ENCODE peak calls at places on chromosomes 4 and X, in four cellular contexts. One of them, this sample, is unnamed.

GRCh38 chrX:147832707-147833348 is 78.9 kb upstream of the FMR1 start:
- DNase-seq in Karpas-422: no peak
- DNase-seq in HCT116: no peak
- DNase-seq in SK-N-SH: no peak
- DNase-seq in this sample: no peak

GRCh38 chr4:72568959-72569718 is at the start of gene ADAMTS3:
- DNase-seq in Karpas-422: no peak
- DNase-seq in HCT116: no peak
- DNase-seq in SK-N-SH: peak; percentile 89
- DNase-seq in this sample: peak; percentile 85

GRCh38 chr4:133802741-133803140 is 398.8 kb downstream of the PABPC4L start:
- DNase-seq in Karpas-422: no peak
- DNase-seq in HCT116: no peak
- DNase-seq in SK-N-SH: no peak
- DNase-seq in this sample: no peak

GRCh38 chrX:41677661-41678060 is 11.1 kb upstream of the GPR34 start:
- DNase-seq in Karpas-422: no peak
- DNase-seq in HCT116: no peak
- DNase-seq in SK-N-SH: no peak
- DNase-seq in this sample: no peak

GRCh38 chr4:48490680-48491513 is 845 bp downstream of the ZAR1 start:
- DNase-seq in Karpas-422: no peak
- DNase-seq in HCT116: no peak
- DNase-seq in SK-N-SH: no peak
- DNase-seq in this sample: peak; percentile 8

GRCh38 chr4:153207561-153207960 is 3.3 kb downstream of the TRIM2 start:
- DNase-seq in Karpas-422: no peak
- DNase-seq in HCT116: no peak
- DNase-seq in SK-N-SH: peak; percentile 51
- DNase-seq in this sample: peak; percentile 67

GRCh38 chrX:20362268-20363002 is 95.7 kb upstream of the RPS6KA3 start:
- DNase-seq in Karpas-422: no peak
- DNase-seq in HCT116: no peak
- DNase-seq in SK-N-SH: no peak
- DNase-seq in this sample: peak; percentile 63

GRCh38 chrX:12648995-12649394 is 142.2 kb upstream of the PRPS2 start:
- DNase-seq in Karpas-422: no peak
- DNase-seq in HCT116: no peak
- DNase-seq in SK-N-SH: no peak
- DNase-seq in this sample: no peak

GRCh38 chrX:153460826-153461225 is 9.6 kb downstream of the HAUS7 start:
- DNase-seq in Karpas-422: peak; percentile 86
- DNase-seq in HCT116: no peak
- DNase-seq in SK-N-SH: peak; percentile 83
- DNase-seq in this sample: peak; percentile 57

GRCh38 chr4:20176881-20177280 is 74.8 kb upstream of the SLIT2 start:
- DNase-seq in Karpas-422: no peak
- DNase-seq in HCT116: no peak
- DNase-seq in SK-N-SH: no peak
- DNase-seq in this sample: no peak

GRCh38 chrX:1002611-1003010 is 209.8 kb downstream of the CRLF2 start:
- DNase-seq in Karpas-422: no peak
- DNase-seq in HCT116: no peak
- DNase-seq in SK-N-SH: no peak
- DNase-seq in this sample: no peak

GRCh38 chr4:66091801-66092200 is 421.5 kb upstream of the EPHA5 start:
- DNase-seq in Karpas-422: no peak
- DNase-seq in HCT116: no peak
- DNase-seq in SK-N-SH: no peak
- DNase-seq in this sample: no peak

GRCh38 chr4:156889616-156890594 is 81.7 kb downstream of the PDGFC start:
- DNase-seq in Karpas-422: no peak
- DNase-seq in HCT116: no peak
- DNase-seq in SK-N-SH: no peak
- DNase-seq in this sample: no peak

GRCh38 chr4:2961411-2962098 is 1.7 kb downstream of the NOP14 start:
- DNase-seq in Karpas-422: no peak
- DNase-seq in HCT116: no peak
- DNase-seq in SK-N-SH: peak; percentile 44
- DNase-seq in this sample: no peak

GRCh38 chr4:13985824-13986223 is 358.3 kb upstream of the BOD1L1 start:
- DNase-seq in Karpas-422: no peak
- DNase-seq in HCT116: no peak
- DNase-seq in SK-N-SH: no peak
- DNase-seq in this sample: no peak

GRCh38 chr4:53706422-53707032 is 115.2 kb upstream of the LNX1 start:
- DNase-seq in Karpas-422: peak; percentile 88
- DNase-seq in HCT116: peak; percentile 34
- DNase-seq in SK-N-SH: peak; percentile 8
- DNase-seq in this sample: peak; percentile 61

GRCh38 chr4:78876568-78877320 is 62.5 kb downstream of the PAQR3 start:
- DNase-seq in Karpas-422: no peak
- DNase-seq in HCT116: no peak
- DNase-seq in SK-N-SH: no peak
- DNase-seq in this sample: no peak

GRCh38 chrX:2610246-2611170 is 80.6 kb upstream of the CD99 start:
- DNase-seq in Karpas-422: peak; percentile 42
- DNase-seq in HCT116: no peak
- DNase-seq in SK-N-SH: no peak
- DNase-seq in this sample: peak; percentile 17

GRCh38 chrX:44223150-44223549 is 120.3 kb downstream of the EFHC2 start:
- DNase-seq in Karpas-422: no peak
- DNase-seq in HCT116: peak; percentile 16
- DNase-seq in SK-N-SH: no peak
- DNase-seq in this sample: no peak

GRCh38 chr4:106478152-106478551 is 109.6 kb upstream of the GIMD1 start:
- DNase-seq in Karpas-422: no peak
- DNase-seq in HCT116: no peak
- DNase-seq in SK-N-SH: no peak
- DNase-seq in this sample: no peak

GRCh38 chr4:85747871-85748491 is 273.0 kb downstream of the ARHGAP24 start:
- DNase-seq in Karpas-422: peak; percentile 90
- DNase-seq in HCT116: peak; percentile 73
- DNase-seq in SK-N-SH: peak; percentile 44
- DNase-seq in this sample: peak; percentile 85

GRCh38 chr4:34644716-34645115 is 1599.6 kb downstream of the ARAP2 start:
- DNase-seq in Karpas-422: no peak
- DNase-seq in HCT116: no peak
- DNase-seq in SK-N-SH: no peak
- DNase-seq in this sample: no peak

GRCh38 chrX:75781618-75782017 is 3.4 kb downstream of the MAGEE2 start:
- DNase-seq in Karpas-422: no peak
- DNase-seq in HCT116: no peak
- DNase-seq in SK-N-SH: peak; percentile 34
- DNase-seq in this sample: no peak

GRCh38 chr4:98485816-98486355 is 172.5 kb downstream of the TSPAN5 start:
- DNase-seq in Karpas-422: no peak
- DNase-seq in HCT116: no peak
- DNase-seq in SK-N-SH: no peak
- DNase-seq in this sample: no peak

GRCh38 chrX:109855501-109855900 is 122.4 kb upstream of the ACSL4 start:
- DNase-seq in Karpas-422: peak; percentile 47
- DNase-seq in HCT116: no peak
- DNase-seq in SK-N-SH: no peak
- DNase-seq in this sample: no peak

GRCh38 chr4:73435984-73436383 is at the start of gene AFP:
- DNase-seq in Karpas-422: no peak
- DNase-seq in HCT116: no peak
- DNase-seq in SK-N-SH: no peak
- DNase-seq in this sample: no peak

GRCh38 chrX:49053223-49054072 is 5.4 kb upstream of the CCDC120 start:
- DNase-seq in Karpas-422: no peak
- DNase-seq in HCT116: no peak
- DNase-seq in SK-N-SH: peak; percentile 90
- DNase-seq in this sample: peak; percentile 86

GRCh38 chr4:3223986-3224748 is 24.8 kb upstream of the MSANTD1 start:
- DNase-seq in Karpas-422: no peak
- DNase-seq in HCT116: no peak
- DNase-seq in SK-N-SH: no peak
- DNase-seq in this sample: no peak

GRCh38 chr4:158172196-158172557 is 648 bp downstream of the GASK1B start:
- DNase-seq in Karpas-422: no peak
- DNase-seq in HCT116: no peak
- DNase-seq in SK-N-SH: no peak
- DNase-seq in this sample: no peak

GRCh38 chr4:102819588-102820365 is 7.6 kb downstream of the UBE2D3 start:
- DNase-seq in Karpas-422: no peak
- DNase-seq in HCT116: no peak
- DNase-seq in SK-N-SH: no peak
- DNase-seq in this sample: no peak

GRCh38 chrX:101691823-101692222 is 32.2 kb upstream of the ARMCX2 start:
- DNase-seq in Karpas-422: no peak
- DNase-seq in HCT116: no peak
- DNase-seq in SK-N-SH: no peak
- DNase-seq in this sample: no peak

GRCh38 chr4:150232029-150232428 is 153.8 kb downstream of the DCLK2 start:
- DNase-seq in Karpas-422: no peak
- DNase-seq in HCT116: no peak
- DNase-seq in SK-N-SH: no peak
- DNase-seq in this sample: no peak

GRCh38 chrX:77160301-77160700 is 286.9 kb upstream of the FGF16 start:
- DNase-seq in Karpas-422: peak; percentile 77
- DNase-seq in HCT116: no peak
- DNase-seq in SK-N-SH: no peak
- DNase-seq in this sample: no peak

GRCh38 chrX:154714925-154715324 is 36.0 kb downstream of the GAB3 start:
- DNase-seq in Karpas-422: peak; percentile 86
- DNase-seq in HCT116: peak; percentile 23
- DNase-seq in SK-N-SH: peak; percentile 63
- DNase-seq in this sample: peak; percentile 41

GRCh38 chrX:72716766-72717165 is 2.7 kb upstream of the PHKA1 start:
- DNase-seq in Karpas-422: no peak
- DNase-seq in HCT116: no peak
- DNase-seq in SK-N-SH: no peak
- DNase-seq in this sample: no peak

GRCh38 chr4:10684631-10685030 is at the start of gene CLNK:
- DNase-seq in Karpas-422: no peak
- DNase-seq in HCT116: no peak
- DNase-seq in SK-N-SH: no peak
- DNase-seq in this sample: no peak

DNA sequence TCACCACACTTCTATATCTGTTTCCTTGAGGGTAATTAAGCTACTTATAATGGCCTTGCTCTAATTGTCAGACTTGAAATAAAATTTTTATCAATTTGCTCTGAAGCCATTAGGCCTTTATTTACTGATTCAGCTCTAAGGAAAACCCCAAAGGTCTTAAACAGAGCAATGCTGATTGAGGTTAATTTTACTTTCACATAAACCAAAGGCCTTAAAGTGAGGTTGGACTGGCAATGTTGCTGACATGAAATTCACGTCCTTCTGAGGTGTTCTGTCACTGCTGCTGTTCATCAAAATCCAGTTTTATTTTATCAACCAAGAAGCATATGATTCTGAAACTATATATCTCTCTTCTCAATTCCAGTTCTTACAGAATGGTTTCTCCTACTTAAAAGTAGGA is 21.7 kb upstream of the GPRIN3 start:
- DNase-seq in Karpas-422: no peak
- DNase-seq in HCT116: no peak
- DNase-seq in SK-N-SH: no peak
- DNase-seq in this sample: no peak
- H3K9me2 ChIP-seq in Karpas-422: no peaks in the 10 kb centered on the region
- H3K9me2 ChIP-seq in HCT116: no peaks in the 10 kb centered on the region
- H3K9me2 ChIP-seq in SK-N-SH: no peaks in the 10 kb centered on the region
- H3K9me2 ChIP-seq in this sample: no peaks in the 10 kb centered on the region

GRCh38 chr4:164312671-164313070 is 441.3 kb upstream of the SMIM31 start:
- DNase-seq in Karpas-422: no peak
- DNase-seq in HCT116: no peak
- DNase-seq in SK-N-SH: no peak
- DNase-seq in this sample: no peak
- H3K9me2 ChIP-seq in Karpas-422: no peaks in the 10 kb centered on the region
- H3K9me2 ChIP-seq in HCT116: no peaks in the 10 kb centered on the region
- H3K9me2 ChIP-seq in SK-N-SH: no peaks in the 10 kb centered on the region
- H3K9me2 ChIP-seq in this sample: no peaks in the 10 kb centered on the region

DNA sequence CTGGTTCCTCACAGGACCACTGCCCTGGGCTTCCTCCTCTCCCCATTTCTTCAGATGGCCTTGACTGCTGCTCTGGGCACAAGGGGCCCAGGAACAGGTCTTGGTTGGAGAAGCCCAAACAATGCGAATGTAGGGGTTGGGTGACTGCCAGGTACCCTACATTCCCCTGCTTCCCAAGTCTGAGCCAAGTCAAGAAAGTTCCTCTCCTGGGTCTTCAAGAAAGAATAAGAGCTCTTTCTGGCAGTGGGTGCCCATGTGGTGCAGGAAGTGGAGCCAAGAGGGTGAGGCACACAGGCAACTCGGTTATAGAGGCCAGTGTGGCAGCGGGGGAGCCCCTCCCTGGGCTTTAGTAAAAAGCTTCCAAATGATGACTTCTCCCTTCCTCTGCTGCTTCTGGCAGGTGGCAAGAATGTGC is 2.7 kb downstream of the SLC34A2 start:
- DNase-seq in Karpas-422: no peak
- DNase-seq in HCT116: no peak
- DNase-seq in SK-N-SH: no peak
- DNase-seq in this sample: no peak
- H3K9me2 ChIP-seq in Karpas-422: no peaks in the 10 kb centered on the region
- H3K9me2 ChIP-seq in HCT116: no peaks in the 10 kb centered on the region
- H3K9me2 ChIP-seq in SK-N-SH: no peaks in the 10 kb centered on the region
- H3K9me2 ChIP-seq in this sample: no peaks in the 10 kb centered on the region

GRCh38 chr4:6282247-6282646 is 12.6 kb downstream of the WFS1 start:
- DNase-seq in Karpas-422: no peak
- DNase-seq in HCT116: no peak
- DNase-seq in SK-N-SH: no peak
- DNase-seq in this sample: no peak

GRCh38 chr4:6281436-6282144 is 11.9 kb downstream of the WFS1 start:
- DNase-seq in Karpas-422: no peak
- DNase-seq in HCT116: no peak
- DNase-seq in SK-N-SH: no peak
- DNase-seq in this sample: no peak

GRCh38 chr4:6279582-6280289 is 10.1 kb downstream of the WFS1 start:
- DNase-seq in Karpas-422: no peak
- DNase-seq in HCT116: no peak
- DNase-seq in SK-N-SH: no peak
- DNase-seq in this sample: no peak

GRCh38 chr4:6278801-6279197 is 9.1 kb downstream of the WFS1 start:
- DNase-seq in Karpas-422: no peak
- DNase-seq in HCT116: no peak
- DNase-seq in SK-N-SH: peak; percentile 76
- DNase-seq in this sample: peak; percentile 72

GRCh38 chr4:6280365-6280996 is 10.8 kb downstream of the WFS1 start:
- DNase-seq in Karpas-422: no peak
- DNase-seq in HCT116: no peak
- DNase-seq in SK-N-SH: no peak
- DNase-seq in this sample: no peak
- H3K9me2 ChIP-seq in Karpas-422: no peaks in the 10 kb centered on the region
- H3K9me2 ChIP-seq in HCT116: no peaks in the 10 kb centered on the region
- H3K9me2 ChIP-seq in SK-N-SH: no peaks in the 10 kb centered on the region
- H3K9me2 ChIP-seq in this sample: no peaks in the 10 kb centered on the region

GRCh38 chrX:135535077-135535630 is 14.7 kb downstream of the INTS6L start:
- DNase-seq in Karpas-422: peak; percentile 12
- DNase-seq in HCT116: no peak
- DNase-seq in SK-N-SH: no peak
- DNase-seq in this sample: no peak
- H3K9me2 ChIP-seq in Karpas-422: no peaks in the 10 kb centered on the region
- H3K9me2 ChIP-seq in HCT116: no peaks in the 10 kb centered on the region
- H3K9me2 ChIP-seq in SK-N-SH: no peaks in the 10 kb centered on the region
- H3K9me2 ChIP-seq in this sample: no peaks in the 10 kb centered on the region

GRCh38 chrX:96575011-96575410 is 109.6 kb upstream of the DIAPH2 start:
- DNase-seq in Karpas-422: no peak
- DNase-seq in HCT116: no peak
- DNase-seq in SK-N-SH: no peak
- DNase-seq in this sample: no peak
- H3K9me2 ChIP-seq in Karpas-422: no peaks in the 10 kb centered on the region
- H3K9me2 ChIP-seq in HCT116: no peaks in the 10 kb centered on the region
- H3K9me2 ChIP-seq in SK-N-SH: no peaks in the 10 kb centered on the region
- H3K9me2 ChIP-seq in this sample: no peaks in the 10 kb centered on the region

This sample was measured in hepatocyte.